ENCODE peak calls at places on chromosomes 6 and 20, in six cellular contexts. O is putamen; V is effector memory CD4-positive, alpha-beta T cell; K is NCI-H446; Y is T-helper 9 cell; U is fibroblast of lung. X is an unnamed sample.

GRCh38 chr6:98904096-98904495 is 43.6 kb downstream of the FBXL4 start:
- DNase-seq in O (no peak), V (no peak), K (no peak), Y (no peak), U (peak; percentile 4), X (no peak)

GRCh38 chr6:134253681-134254080 is 64.2 kb downstream of the SGK1 start:
- DNase-seq in O (no peak), V (no peak), K (peak; percentile 60), Y (no peak), U (peak; percentile 71), X (peak; percentile 67)

GRCh38 chr20:6180531-6180930 is 57.7 kb upstream of the FERMT1 start:
- DNase-seq in O (no peak), V (no peak), K (no peak), Y (no peak), U (no peak), X (no peak)

GRCh38 chr6:39400026-39400425 is 77.5 kb upstream of the KCNK16 start:
- DNase-seq in O (no peak), V (no peak), K (no peak), Y (no peak), U (no peak), X (no peak)

GRCh38 chr6:88211446-88211845 is 45.3 kb upstream of the CNR1 start:
- DNase-seq in O (peak; percentile 12), V (no peak), K (peak; percentile 50), Y (no peak), U (no peak), X (no peak)

GRCh38 chr20:37344506-37345338 is 1.2 kb upstream of the SRC start:
- DNase-seq in O (no peak), V (no peak), K (no peak), Y (no peak), U (no peak), X (no peak)

GRCh38 chr20:45919951-45920794 is 8.2 kb upstream of the PLTP start:
- DNase-seq in O (no peak), V (no peak), K (no peak), Y (no peak), U (peak; percentile 66), X (no peak)

GRCh38 chr6:73525546-73526330 is 4.9 kb upstream of the EEF1A1 start:
- DNase-seq in O (no peak), V (no peak), K (no peak), Y (no peak), U (no peak), X (no peak)

GRCh38 chr6:125356888-125357287 is 55.1 kb upstream of the HDDC2 start:
- DNase-seq in O (no peak), V (no peak), K (no peak), Y (no peak), U (no peak), X (no peak)

GRCh38 chr6:82268301-82268846 is 20.8 kb upstream of the IBTK start:
- DNase-seq in O (no peak), V (no peak), K (no peak), Y (no peak), U (no peak), X (no peak)

GRCh38 chr20:61114776-61115175 is 137.3 kb upstream of the CDH4 start:
- DNase-seq in O (no peak), V (no peak), K (no peak), Y (no peak), U (no peak), X (no peak)

GRCh38 chr6:14312497-14312896 is 194.9 kb downstream of the CD83 start:
- DNase-seq in O (no peak), V (no peak), K (no peak), Y (no peak), U (no peak), X (no peak)

GRCh38 chr6:83867527-83868161 is 8.2 kb downstream of the CYB5R4 start:
- DNase-seq in O (peak; percentile 69), V (no peak), K (no peak), Y (no peak), U (peak; percentile 96), X (peak; percentile 84)